ENCODE peak calls at places on chromosomes 12 and 14, in five cellular contexts. One of them, this sample, is unnamed.

GRCh38 chr12:124549629-124550028 is 17.8 kb downstream of the NCOR2 start:
- DNase-seq in Peyer's patch: no peak
- DNase-seq in heart left ventricle: no peak
- DNase-seq in Caco-2: no peak
- DNase-seq in kidney: no peak
- DNase-seq in this sample: peak; percentile 49

GRCh38 chr14:99627510-99628381 is 17.2 kb upstream of the HHIPL1 start:
- DNase-seq in heart left ventricle: no peak
- DNase-seq in Peyer's patch: no peak
- DNase-seq in kidney: peak; percentile 41
- DNase-seq in Caco-2: no peak
- DNase-seq in this sample: no peak

GRCh38 chr12:9064201-9064814 is 51.4 kb downstream of the A2M start:
- DNase-seq in kidney: peak; percentile 86
- DNase-seq in heart left ventricle: peak; percentile 70
- DNase-seq in Caco-2: peak; percentile 80
- DNase-seq in Peyer's patch: peak; percentile 82
- DNase-seq in this sample: peak; percentile 73

GRCh38 chr12:32322354-32322753 is 77.0 kb upstream of the FGD4 start:
- DNase-seq in Caco-2: no peak
- DNase-seq in kidney: no peak
- DNase-seq in Peyer's patch: no peak
- DNase-seq in heart left ventricle: no peak
- DNase-seq in this sample: no peak

GRCh38 chr14:33564774-33565630 is 385.9 kb downstream of the EGLN3 start:
- DNase-seq in kidney: no peak
- DNase-seq in Caco-2: no peak
- DNase-seq in heart left ventricle: no peak
- DNase-seq in Peyer's patch: no peak
- DNase-seq in this sample: no peak

GRCh38 chr12:117590999-117591398 is 229.6 kb upstream of the NOS1 start:
- DNase-seq in Caco-2: no peak
- DNase-seq in heart left ventricle: no peak
- DNase-seq in kidney: no peak
- DNase-seq in Peyer's patch: no peak
- DNase-seq in this sample: no peak

GRCh38 chr14:52895000-52895399 is 55.9 kb downstream of the FERMT2 start:
- DNase-seq in kidney: no peak
- DNase-seq in Caco-2: no peak
- DNase-seq in heart left ventricle: no peak
- DNase-seq in Peyer's patch: no peak
- DNase-seq in this sample: no peak

GRCh38 chr14:75018684-75019083 is 16.0 kb downstream of the EIF2B2 start:
- DNase-seq in heart left ventricle: no peak
- DNase-seq in Peyer's patch: peak; percentile 60
- DNase-seq in Caco-2: peak; percentile 53
- DNase-seq in kidney: no peak
- DNase-seq in this sample: no peak

GRCh38 chr12:119876761-119877638 is at the start of gene CIT:
- DNase-seq in kidney: peak; percentile 94
- DNase-seq in Caco-2: peak; percentile 94
- DNase-seq in heart left ventricle: peak; percentile 87
- DNase-seq in Peyer's patch: peak; percentile 95
- DNase-seq in this sample: peak; percentile 91

GRCh38 chr12:103956515-103957027 is 9.1 kb upstream of the TDG start:
- DNase-seq in kidney: no peak
- DNase-seq in heart left ventricle: no peak
- DNase-seq in Peyer's patch: no peak
- DNase-seq in Caco-2: peak; percentile 45
- DNase-seq in this sample: no peak

GRCh38 chr14:37197421-37198272 is at the start of gene MIPOL1:
- DNase-seq in kidney: peak; percentile 94
- DNase-seq in Caco-2: peak; percentile 83
- DNase-seq in Peyer's patch: peak; percentile 85
- DNase-seq in heart left ventricle: peak; percentile 90
- DNase-seq in this sample: peak; percentile 88

GRCh38 chr14:97723834-97724770 is 926.9 kb downstream of the VRK1 start:
- DNase-seq in Peyer's patch: no peak
- DNase-seq in Caco-2: no peak
- DNase-seq in heart left ventricle: no peak
- DNase-seq in kidney: no peak
- DNase-seq in this sample: no peak

GRCh38 chr12:56333197-56333678 is 562 bp downstream of the PAN2 start:
- DNase-seq in Caco-2: no peak
- DNase-seq in Peyer's patch: no peak
- DNase-seq in heart left ventricle: no peak
- DNase-seq in kidney: no peak
- DNase-seq in this sample: no peak

GRCh38 chr12:124594851-124595250 is 27.4 kb upstream of the NCOR2 start:
- DNase-seq in Caco-2: no peak
- DNase-seq in Peyer's patch: no peak
- DNase-seq in heart left ventricle: no peak
- DNase-seq in kidney: no peak
- DNase-seq in this sample: no peak

GRCh38 chr14:93103392-93104080 is 12.2 kb downstream of the ITPK1 start:
- DNase-seq in Caco-2: no peak
- DNase-seq in heart left ventricle: no peak
- DNase-seq in kidney: peak; percentile 59
- DNase-seq in Peyer's patch: peak; percentile 92
- DNase-seq in this sample: peak; percentile 81

GRCh38 chr14:92539875-92540274 is 26.3 kb downstream of the RIN3 start:
- DNase-seq in Caco-2: no peak
- DNase-seq in Peyer's patch: peak; percentile 61
- DNase-seq in kidney: no peak
- DNase-seq in heart left ventricle: no peak
- DNase-seq in this sample: peak; percentile 52

GRCh38 chr14:52522033-52522432 is 30.3 kb downstream of the TXNDC16 start:
- DNase-seq in Peyer's patch: no peak
- DNase-seq in kidney: no peak
- DNase-seq in Caco-2: no peak
- DNase-seq in heart left ventricle: no peak
- DNase-seq in this sample: no peak

GRCh38 chr12:51232642-51233041 is 6.0 kb upstream of the DAZAP2 start:
- DNase-seq in Caco-2: no peak
- DNase-seq in kidney: no peak
- DNase-seq in heart left ventricle: no peak
- DNase-seq in Peyer's patch: no peak
- DNase-seq in this sample: no peak

GRCh38 chr12:70052931-70053497 is 190.2 kb upstream of the CNOT2 start:
- DNase-seq in heart left ventricle: peak; percentile 34
- DNase-seq in kidney: no peak
- DNase-seq in Caco-2: peak; percentile 74
- DNase-seq in Peyer's patch: peak; percentile 66
- DNase-seq in this sample: no peak

GRCh38 chr12:106428379-106428778 is 70.8 kb downstream of the POLR3B start:
- DNase-seq in heart left ventricle: no peak
- DNase-seq in Peyer's patch: no peak
- DNase-seq in kidney: no peak
- DNase-seq in Caco-2: no peak
- DNase-seq in this sample: no peak

GRCh38 chr12:108553799-108554198 is 7.2 kb downstream of the SART3 start:
- DNase-seq in heart left ventricle: no peak
- DNase-seq in Caco-2: no peak
- DNase-seq in Peyer's patch: no peak
- DNase-seq in kidney: no peak
- DNase-seq in this sample: no peak

GRCh38 chr14:67817750-67818438 is 1.5 kb upstream of the ZFYVE26 start:
- DNase-seq in Peyer's patch: no peak
- DNase-seq in kidney: no peak
- DNase-seq in Caco-2: no peak
- DNase-seq in heart left ventricle: no peak
- DNase-seq in this sample: no peak

GRCh38 chr12:6459004-6459337 is 7.1 kb downstream of the TAPBPL start:
- DNase-seq in Caco-2: no peak
- DNase-seq in kidney: no peak
- DNase-seq in Peyer's patch: no peak
- DNase-seq in heart left ventricle: no peak
- DNase-seq in this sample: no peak

GRCh38 chr12:130953783-130954543 is at the start of gene ADGRD1:
- DNase-seq in Caco-2: no peak
- DNase-seq in heart left ventricle: peak; percentile 86
- DNase-seq in kidney: no peak
- DNase-seq in Peyer's patch: peak; percentile 61
- DNase-seq in this sample: peak; percentile 79

DNA sequence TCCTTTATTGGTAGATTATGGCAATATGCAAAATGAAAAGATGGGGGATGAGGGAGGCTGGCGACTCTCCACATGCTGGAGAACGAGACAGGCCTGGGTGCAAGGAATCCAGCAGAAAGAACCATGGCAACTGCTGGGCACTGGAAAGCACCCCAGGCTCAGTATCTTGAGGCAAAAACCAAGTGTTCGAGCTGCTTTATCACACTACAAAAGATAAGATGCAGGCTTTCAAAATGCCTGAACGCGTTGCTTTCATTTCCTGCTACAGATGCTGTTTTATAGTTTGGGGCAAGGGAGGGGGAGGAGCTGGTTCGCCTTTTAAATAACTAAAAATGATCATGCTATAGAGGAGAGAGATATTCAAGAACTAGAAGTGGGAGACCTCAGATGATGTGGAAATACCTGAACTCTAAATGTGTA is 38.9 kb downstream of the NIN start:
- DNase-seq in heart left ventricle: no peak
- DNase-seq in Peyer's patch: no peak
- DNase-seq in kidney: no peak
- DNase-seq in Caco-2: no peak
- DNase-seq in this sample: no peak
- H3K4me1 ChIP-seq in heart left ventricle: peaks cover 3% of the 10 kb centered on the region
- H3K4me1 ChIP-seq in Peyer's patch: no peaks in the 10 kb centered on the region
- H3K4me1 ChIP-seq in kidney: peaks cover 3% of the 10 kb centered on the region
- H3K4me1 ChIP-seq in Caco-2: no peaks in the 10 kb centered on the region
- H3K4me1 ChIP-seq in this sample: no peaks in the 10 kb centered on the region

DNA sequence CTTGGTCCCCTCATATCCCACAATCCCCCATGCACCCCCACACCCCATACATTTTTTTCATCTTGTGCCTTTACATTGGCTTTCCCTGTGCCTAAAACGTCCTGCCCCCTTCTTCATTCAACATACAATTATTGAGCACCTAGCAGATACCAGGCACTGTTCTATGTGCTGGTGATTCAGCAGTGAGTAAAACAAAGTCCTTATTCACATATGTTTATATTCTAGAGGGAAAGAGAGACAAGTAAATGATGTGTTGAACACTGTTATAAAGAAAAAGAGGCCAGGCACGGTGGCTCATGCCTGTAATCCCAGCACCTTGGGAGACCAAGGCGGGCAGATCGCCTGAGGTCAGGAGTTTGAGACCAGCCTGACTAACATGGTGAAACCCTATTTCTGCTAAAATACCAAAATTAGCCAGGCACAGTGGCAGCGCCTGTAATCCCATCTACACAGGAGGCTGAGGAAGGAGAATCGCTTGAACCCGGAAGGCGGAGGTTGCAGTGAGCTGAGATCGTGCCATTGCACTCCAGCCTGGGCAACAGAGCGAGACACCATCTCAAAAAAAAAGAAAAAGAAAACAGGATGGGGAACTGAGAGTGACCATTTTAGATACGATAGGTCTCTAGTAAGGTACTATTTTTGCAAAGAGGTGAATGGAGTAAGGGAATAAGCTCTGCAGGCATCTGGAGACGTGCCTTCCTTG is 12.2 kb downstream of the SLC7A7 start:
- DNase-seq in heart left ventricle: no peak
- DNase-seq in Caco-2: no peak
- DNase-seq in Peyer's patch: no peak
- DNase-seq in kidney: no peak
- DNase-seq in this sample: no peak
- H3K4me1 ChIP-seq in heart left ventricle: no peaks in the 10 kb centered on the region
- H3K4me1 ChIP-seq in Caco-2: peaks cover 67% of the 10 kb centered on the region
- H3K4me1 ChIP-seq in Peyer's patch: no peaks in the 10 kb centered on the region
- H3K4me1 ChIP-seq in kidney: peaks cover 12% of the 10 kb centered on the region
- H3K4me1 ChIP-seq in this sample: peaks cover 9% of the 10 kb centered on the region

GRCh38 chr14:68972507-68973272 is 6.4 kb downstream of the ACTN1 start:
- DNase-seq in kidney: no peak
- DNase-seq in heart left ventricle: no peak
- DNase-seq in Peyer's patch: no peak
- DNase-seq in Caco-2: no peak
- DNase-seq in this sample: no peak
- H3K4me1 ChIP-seq in kidney: peaks cover 14% of the 10 kb centered on the region
- H3K4me1 ChIP-seq in heart left ventricle: peaks cover 66% of the 10 kb centered on the region
- H3K4me1 ChIP-seq in Peyer's patch: peaks cover 2% of the 10 kb centered on the region
- H3K4me1 ChIP-seq in Caco-2: peaks cover 45% of the 10 kb centered on the region
- H3K4me1 ChIP-seq in this sample: peaks cover 66% of the 10 kb centered on the region

DNA sequence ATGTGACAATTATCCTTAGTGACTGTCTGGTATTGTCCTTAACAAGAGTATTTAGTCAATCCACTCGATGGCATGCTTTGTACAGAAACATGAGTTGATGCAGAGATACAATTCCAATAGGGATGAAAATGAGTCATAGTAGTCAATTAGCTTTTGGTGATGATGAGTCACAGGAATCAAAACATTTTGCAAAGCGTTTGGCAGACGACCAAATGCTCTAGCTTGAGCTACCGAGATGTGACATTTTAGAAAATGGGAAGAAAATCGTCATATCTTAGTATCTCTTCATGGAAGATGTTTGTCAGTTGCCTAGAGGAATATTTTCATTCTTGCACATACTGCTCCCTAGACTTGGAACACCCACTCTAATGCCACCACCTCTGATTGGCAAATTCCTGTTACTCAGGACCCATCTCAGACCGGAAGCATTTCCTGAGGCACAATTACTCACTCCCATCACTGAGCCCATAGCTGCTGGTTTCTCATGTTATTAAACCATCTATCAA is 95.0 kb downstream of the LMNTD1 start:
- DNase-seq in heart left ventricle: no peak
- DNase-seq in Peyer's patch: no peak
- DNase-seq in kidney: no peak
- DNase-seq in Caco-2: no peak
- DNase-seq in this sample: no peak
- H3K4me1 ChIP-seq in heart left ventricle: no peaks in the 10 kb centered on the region
- H3K4me1 ChIP-seq in Peyer's patch: no peaks in the 10 kb centered on the region
- H3K4me1 ChIP-seq in kidney: no peaks in the 10 kb centered on the region
- H3K4me1 ChIP-seq in Caco-2: no peaks in the 10 kb centered on the region
- H3K4me1 ChIP-seq in this sample: no peaks in the 10 kb centered on the region

GRCh38 chr12:8035440-8036010 is 3.0 kb downstream of the FOXJ2 start:
- DNase-seq in Peyer's patch: no peak
- DNase-seq in heart left ventricle: no peak
- DNase-seq in kidney: no peak
- DNase-seq in Caco-2: no peak
- DNase-seq in this sample: no peak
- H3K4me1 ChIP-seq in Peyer's patch: peaks cover 22% of the 10 kb centered on the region
- H3K4me1 ChIP-seq in heart left ventricle: peaks cover 57% of the 10 kb centered on the region
- H3K4me1 ChIP-seq in kidney: peaks cover 31% of the 10 kb centered on the region
- H3K4me1 ChIP-seq in Caco-2: peaks cover 27% of the 10 kb centered on the region
- H3K4me1 ChIP-seq in this sample: peaks cover 66% of the 10 kb centered on the region

GRCh38 chr12:75876843-75877587 is 154.6 kb downstream of the PHLDA1 start:
- DNase-seq in Peyer's patch: no peak
- DNase-seq in heart left ventricle: no peak
- DNase-seq in kidney: no peak
- DNase-seq in Caco-2: no peak
- DNase-seq in this sample: no peak
- H3K4me1 ChIP-seq in Peyer's patch: no peaks in the 10 kb centered on the region
- H3K4me1 ChIP-seq in heart left ventricle: no peaks in the 10 kb centered on the region
- H3K4me1 ChIP-seq in kidney: peaks cover 5% of the 10 kb centered on the region
- H3K4me1 ChIP-seq in Caco-2: peaks cover 46% of the 10 kb centered on the region
- H3K4me1 ChIP-seq in this sample: no peaks in the 10 kb centered on the region

This sample was measured in lower lobe of right lung.